ENCODE peak calls at places on chromosomes 7 and 10, in five cellular contexts. V is body of pancreas; C is NCI-H774; G is activated CD4-positive, alpha-beta T cell treated with anti-CD3 and anti-CD28 coated beads, Interleukin-2, amount 50 U/mL, for 24 hours; F is RWPE1. N is an unnamed sample.

GRCh38 chr10:30500963-30501504 is 67.0 kb downstream of the MAP3K8 start:
- DNase-seq in G (no peak), V (no peak), C (no peak), F (no peak), N (peak; percentile 10)

GRCh38 chr10:127266431-127266830 is 70.0 kb upstream of the INSYN2A start:
- DNase-seq in V (no peak), C (no peak), F (no peak), G (no peak), N (no peak)

GRCh38 chr10:29648983-29649268 is 14.2 kb upstream of the SVIL start:
- DNase-seq in V (no peak), C (no peak), G (no peak), F (no peak), N (peak; percentile 78)

GRCh38 chr10:17273403-17273802 is 45.4 kb downstream of the VIM start:
- DNase-seq in G (no peak), C (no peak), F (peak; percentile 82), V (no peak), N (peak; percentile 83)

GRCh38 chr10:31318382-31318853 is 598 bp upstream of the ZEB1 start:
- DNase-seq in G (peak; percentile 46), V (no peak), F (peak; percentile 56), C (peak; percentile 35), N (peak; percentile 78)

GRCh38 chr10:91528768-91529167 is 104.1 kb downstream of the PPP1R3C start:
- DNase-seq in V (peak; percentile 77), G (no peak), F (no peak), C (no peak), N (no peak)

GRCh38 chr7:17844514-17845196 is 95.6 kb downstream of the SNX13 start:
- DNase-seq in C (no peak), G (no peak), V (no peak), F (no peak), N (peak; percentile 28)

GRCh38 chr7:19020062-19020461 is 97.4 kb downstream of the TWIST1 start:
- DNase-seq in G (no peak), C (no peak), F (peak; percentile 12), V (no peak), N (no peak)

GRCh38 chr7:128041203-128041602 is 10.0 kb upstream of the LRRC4 start:
- DNase-seq in F (peak; percentile 64), G (no peak), C (no peak), V (no peak), N (peak; percentile 82)

GRCh38 chr7:104156842-104157277 is 51.0 kb downstream of the ORC5 start:
- DNase-seq in G (no peak), C (peak; percentile 44), V (no peak), F (no peak), N (peak; percentile 18)